ENCODE peak calls at places on chromosomes 5 and 9, in seven cellular contexts. G, Y, V, I, Z, P and J are unnamed samples.

GRCh38 chr5:138936225-138936967 is 61.3 kb upstream of the LRRTM2 start:
- DNase-seq in V (no peak), Z (no peak), G (no peak), P (no peak), I (no peak), Y (peak), J (no peak)

GRCh38 chr5:42547146-42547545 is 123.9 kb downstream of the GHR start:
- DNase-seq in Y (peak), I (no peak), P (no peak), G (no peak), V (no peak), Z (no peak), J (no peak)

GRCh38 chr5:10578869-10579268 is 15.0 kb downstream of the ANKRD33B start:
- DNase-seq in Y (no peak), G (no peak), Z (no peak), V (peak), I (no peak), P (no peak), J (no peak)

GRCh38 chr5:172553167-172553566 is 87.9 kb upstream of the NEURL1B start:
- DNase-seq in I (no peak), Z (no peak), Y (no peak), G (no peak), V (no peak), P (no peak), J (no peak)

GRCh38 chr9:37197158-37198033 is 77.0 kb downstream of the ZCCHC7 start:
- DNase-seq in V (no peak), I (peak), Z (no peak), Y (peak), G (no peak), P (no peak), J (no peak)

GRCh38 chr5:175517824-175518450 is 39.6 kb downstream of the SFXN1 start:
- DNase-seq in V (no peak), I (no peak), P (no peak), Y (no peak), Z (peak), G (no peak), J (peak)

GRCh38 chr5:111997308-111998159 is 240.5 kb upstream of the NREP start:
- DNase-seq in G (no peak), Y (no peak), I (no peak), Z (no peak), P (no peak), V (no peak), J (peak)

GRCh38 chr5:138037907-138038633 is 5.2 kb upstream of the FAM13B start:
- DNase-seq in V (no peak), Z (no peak), G (no peak), Y (no peak), P (no peak), I (peak), J (no peak)

GRCh38 chr5:174844971-174845370 is 120.6 kb downstream of the MSX2 start:
- DNase-seq in V (no peak), Z (no peak), P (no peak), Y (no peak), I (no peak), G (no peak), J (no peak)

GRCh38 chr9:27529316-27530278 is at the start of gene MOB3B:
- DNase-seq in P (peak), G (peak), Z (peak), V (peak), I (peak), Y (peak), J (peak)

GRCh38 chr5:153372433-153373167 is 117.9 kb upstream of the GRIA1 start:
- DNase-seq in G (no peak), V (no peak), Y (no peak), Z (no peak), I (no peak), P (no peak), J (no peak)

GRCh38 chr5:98458004-98458403 is 315.5 kb upstream of the RGMB start:
- DNase-seq in Z (no peak), V (no peak), G (no peak), P (no peak), I (no peak), Y (no peak), J (peak)

GRCh38 chr5:172106511-172107356 is 81.3 kb downstream of the STK10 start:
- DNase-seq in P (peak), Z (peak), Y (peak), V (peak), I (peak), G (peak), J (no peak)

GRCh38 chr9:135073741-135074305 is 13.6 kb upstream of the OLFM1 start:
- DNase-seq in Z (no peak), V (no peak), I (no peak), P (no peak), G (no peak), Y (no peak), J (no peak)

GRCh38 chr9:18261143-18261542 is 212.8 kb upstream of the ADAMTSL1 start:
- DNase-seq in Z (no peak), V (no peak), I (no peak), G (no peak), P (no peak), Y (no peak), J (no peak)

GRCh38 chr5:1202798-1203185 is 1.4 kb downstream of the SLC6A19 start:
- DNase-seq in V (no peak), G (no peak), Y (no peak), P (no peak), Z (no peak), I (no peak), J (no peak)

GRCh38 chr9:116686135-116686534 is 970 bp upstream of the TRIM32 start:
- DNase-seq in Y (no peak), P (no peak), G (no peak), Z (no peak), V (no peak), I (no peak), J (no peak)